ENCODE peak calls at places on chromosomes 5 and 9, in four cellular contexts. One of them, this sample, is unnamed. For H3K4me1, the result is how much of the 10 kb centered on the place peaks cover.

GRCh38 chr5:14685757-14686156 is 21.2 kb downstream of the OTULIN start:
- DNase-seq in GM23338: peak
- DNase-seq in H9: no peak
- DNase-seq in mammary epithelial cell: peak
- DNase-seq in this sample: peak

GRCh38 chr5:68193481-68194036 is 22.0 kb upstream of the PIK3R1 start:
- DNase-seq in GM23338: peak
- DNase-seq in H9: peak
- DNase-seq in mammary epithelial cell: peak
- DNase-seq in this sample: no peak

GRCh38 chr9:27485158-27485557 is 38.9 kb upstream of the IFNK start:
- DNase-seq in GM23338: no peak
- DNase-seq in H9: no peak
- DNase-seq in mammary epithelial cell: no peak
- DNase-seq in this sample: no peak

GRCh38 chr5:141560725-141561483 is 57.9 kb downstream of the DIAPH1 start:
- DNase-seq in GM23338: peak
- DNase-seq in H9: peak
- DNase-seq in mammary epithelial cell: peak
- DNase-seq in this sample: peak

GRCh38 chr5:5304361-5305035 is 118.0 kb upstream of the ICE1 start:
- DNase-seq in GM23338: peak
- DNase-seq in H9: no peak
- DNase-seq in mammary epithelial cell: peak
- DNase-seq in this sample: no peak

GRCh38 chr9:37412431-37413151 is 9.9 kb upstream of the GRHPR start:
- DNase-seq in GM23338: no peak
- DNase-seq in H9: peak
- DNase-seq in mammary epithelial cell: peak
- DNase-seq in this sample: no peak

GRCh38 chr5:40288791-40289475 is 390.8 kb upstream of the PTGER4 start:
- DNase-seq in GM23338: peak
- DNase-seq in H9: no peak
- DNase-seq in mammary epithelial cell: no peak
- DNase-seq in this sample: no peak

GRCh38 chr9:99096409-99096808 is 8.5 kb upstream of the TGFBR1 start:
- DNase-seq in GM23338: no peak
- DNase-seq in H9: no peak
- DNase-seq in mammary epithelial cell: no peak
- DNase-seq in this sample: peak

GRCh38 chr5:56297851-56298250 is 64.7 kb upstream of the ANKRD55 start:
- DNase-seq in GM23338: no peak
- DNase-seq in H9: no peak
- DNase-seq in mammary epithelial cell: no peak
- DNase-seq in this sample: no peak

GRCh38 chr9:100066539-100066938 is 32.3 kb downstream of the ERP44 start:
- DNase-seq in GM23338: no peak
- DNase-seq in H9: no peak
- DNase-seq in mammary epithelial cell: no peak
- DNase-seq in this sample: no peak

GRCh38 chr9:128494108-128494742 is 10.3 kb upstream of the GLE1 start:
- DNase-seq in GM23338: no peak
- DNase-seq in H9: no peak
- DNase-seq in mammary epithelial cell: no peak
- DNase-seq in this sample: no peak

GRCh38 chr5:98339141-98339848 is 434.2 kb upstream of the RGMB start:
- DNase-seq in GM23338: no peak
- DNase-seq in H9: no peak
- DNase-seq in mammary epithelial cell: no peak
- DNase-seq in this sample: no peak

GRCh38 chr5:77426670-77427069 is 65.4 kb downstream of the WDR41 start:
- DNase-seq in GM23338: no peak
- DNase-seq in H9: no peak
- DNase-seq in mammary epithelial cell: no peak
- DNase-seq in this sample: no peak

GRCh38 chr9:94847486-94847885 is 121.0 kb downstream of the AOPEP start:
- DNase-seq in GM23338: no peak
- DNase-seq in H9: no peak
- DNase-seq in mammary epithelial cell: peak
- DNase-seq in this sample: no peak

GRCh38 chr9:16310288-16311145 is 560.0 kb downstream of the BNC2 start:
- DNase-seq in GM23338: no peak
- DNase-seq in H9: peak
- DNase-seq in mammary epithelial cell: no peak
- DNase-seq in this sample: no peak

GRCh38 chr9:26261503-26262330 is 583.5 kb upstream of the TUSC1 start:
- DNase-seq in GM23338: peak
- DNase-seq in H9: peak
- DNase-seq in mammary epithelial cell: peak
- DNase-seq in this sample: no peak

GRCh38 chr5:113061851-113062631 is 85.4 kb downstream of the DCP2 start:
- DNase-seq in GM23338: no peak
- DNase-seq in H9: peak
- DNase-seq in mammary epithelial cell: peak
- DNase-seq in this sample: no peak

GRCh38 chr9:16442622-16443021 is 427.8 kb downstream of the BNC2 start:
- DNase-seq in GM23338: peak
- DNase-seq in H9: peak
- DNase-seq in mammary epithelial cell: peak
- DNase-seq in this sample: no peak

GRCh38 chr5:168468836-168469235 is 17.4 kb upstream of the RARS1 start:
- DNase-seq in GM23338: no peak
- DNase-seq in H9: no peak
- DNase-seq in mammary epithelial cell: no peak
- DNase-seq in this sample: no peak

GRCh38 chr5:65577141-65577540 is 14.0 kb downstream of the PPWD1 start:
- DNase-seq in GM23338: no peak
- DNase-seq in H9: no peak
- DNase-seq in mammary epithelial cell: no peak
- DNase-seq in this sample: no peak

GRCh38 chr5:389197-389821 is 53.7 kb upstream of the EXOC3 start:
- DNase-seq in GM23338: no peak
- DNase-seq in H9: no peak
- DNase-seq in mammary epithelial cell: no peak
- DNase-seq in this sample: no peak

GRCh38 chr5:111792659-111793058 is 35.7 kb upstream of the NREP start:
- DNase-seq in GM23338: no peak
- DNase-seq in H9: no peak
- DNase-seq in mammary epithelial cell: no peak
- DNase-seq in this sample: no peak

GRCh38 chr9:92292338-92293074 is 991 bp downstream of the IARS1 start:
- DNase-seq in GM23338: no peak
- DNase-seq in H9: no peak
- DNase-seq in mammary epithelial cell: peak
- DNase-seq in this sample: no peak

GRCh38 chr5:67015577-67016290 is 180.9 kb downstream of the CD180 start:
- DNase-seq in GM23338: no peak
- DNase-seq in H9: no peak
- DNase-seq in mammary epithelial cell: peak
- DNase-seq in this sample: no peak

GRCh38 chr9:97895695-97896332 is 26.5 kb downstream of the TRMO start:
- DNase-seq in GM23338: peak
- DNase-seq in H9: peak
- DNase-seq in mammary epithelial cell: peak
- DNase-seq in this sample: no peak

GRCh38 chr9:128034821-128035764 is 32.0 kb downstream of the NAIF1 start:
- DNase-seq in GM23338: peak
- DNase-seq in H9: peak
- DNase-seq in mammary epithelial cell: peak
- DNase-seq in this sample: peak

GRCh38 chr9:85569988-85570387 is 171.8 kb downstream of the AGTPBP1 start:
- DNase-seq in GM23338: no peak
- DNase-seq in H9: no peak
- DNase-seq in mammary epithelial cell: peak
- DNase-seq in this sample: no peak

GRCh38 chr9:78363221-78363620 is 66.3 kb downstream of the PSAT1 start:
- DNase-seq in GM23338: no peak
- DNase-seq in H9: no peak
- DNase-seq in mammary epithelial cell: no peak
- DNase-seq in this sample: no peak

GRCh38 chr5:136058031-136058971 is 29.5 kb downstream of the TGFBI start:
- DNase-seq in GM23338: peak
- DNase-seq in H9: peak
- DNase-seq in mammary epithelial cell: peak
- DNase-seq in this sample: no peak

GRCh38 chr9:136310273-136311030 is 6.6 kb upstream of the CCDC187 start:
- DNase-seq in GM23338: no peak
- DNase-seq in H9: no peak
- DNase-seq in mammary epithelial cell: no peak
- DNase-seq in this sample: no peak

GRCh38 chr5:177147239-177147638 is 13.7 kb downstream of the NSD1 start:
- DNase-seq in GM23338: no peak
- DNase-seq in H9: no peak
- DNase-seq in mammary epithelial cell: no peak
- DNase-seq in this sample: no peak

GRCh38 chr9:7671847-7672246 is 127.7 kb downstream of the DMAC1 start:
- DNase-seq in GM23338: no peak
- DNase-seq in H9: no peak
- DNase-seq in mammary epithelial cell: no peak
- DNase-seq in this sample: no peak
- H3K4me1 ChIP-seq in GM23338: under half
- H3K4me1 ChIP-seq in H9: under half
- H3K4me1 ChIP-seq in mammary epithelial cell: under half
- H3K4me1 ChIP-seq in this sample: under half

GRCh38 chr5:126513703-126514102 is 81.3 kb downstream of the ALDH7A1 start:
- DNase-seq in GM23338: no peak
- DNase-seq in H9: no peak
- DNase-seq in mammary epithelial cell: no peak
- DNase-seq in this sample: no peak
- H3K4me2 ChIP-seq in GM23338: no peak
- H3K4me2 ChIP-seq in H9: no peak
- H3K4me2 ChIP-seq in mammary epithelial cell: no peak
- H3K4me2 ChIP-seq in this sample: no peak

GRCh38 chr5:43019293-43019614 is 20.9 kb downstream of the ANXA2R start:
- DNase-seq in GM23338: no peak
- DNase-seq in H9: no peak
- DNase-seq in mammary epithelial cell: no peak
- DNase-seq in this sample: no peak

GRCh38 chr5:43019615-43020293 is 20.4 kb downstream of the ANXA2R start:
- DNase-seq in GM23338: peak
- DNase-seq in H9: peak
- DNase-seq in mammary epithelial cell: no peak
- DNase-seq in this sample: no peak

GRCh38 chr5:43017438-43017820 is 22.7 kb downstream of the ANXA2R start:
- DNase-seq in GM23338: no peak
- DNase-seq in H9: peak
- DNase-seq in mammary epithelial cell: no peak
- DNase-seq in this sample: no peak

GRCh38 chr5:43014522-43014921 is 25.6 kb downstream of the ANXA2R start:
- DNase-seq in GM23338: no peak
- DNase-seq in H9: no peak
- DNase-seq in mammary epithelial cell: no peak
- DNase-seq in this sample: no peak

DNA sequence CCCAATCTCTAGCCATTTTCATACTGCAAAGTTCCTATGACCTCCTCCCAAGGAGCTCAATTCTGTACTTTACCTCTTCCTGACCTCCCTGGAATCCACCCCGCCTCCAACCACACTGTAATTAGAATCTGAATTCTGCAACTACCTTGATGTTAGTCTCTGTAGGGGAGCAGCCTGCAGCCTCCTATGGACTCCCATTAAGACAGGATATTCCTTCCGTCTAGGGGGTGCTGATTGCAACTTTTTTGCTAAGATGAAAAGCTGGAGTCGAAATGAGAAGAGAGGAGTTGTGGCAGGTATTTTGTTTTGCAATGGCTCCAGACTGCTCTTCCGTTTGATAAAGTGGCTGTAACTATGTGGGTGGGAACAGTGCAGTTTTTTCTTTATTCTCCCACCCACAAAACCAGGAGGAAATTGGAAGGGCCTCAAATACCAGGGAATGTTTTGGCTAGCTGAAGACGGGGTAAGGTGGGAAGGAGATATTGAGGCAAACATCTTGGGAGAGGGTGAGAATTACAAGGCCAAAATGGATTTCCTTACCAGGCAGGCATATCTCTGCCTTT is 23.8 kb downstream of the ANXA2R start:
- DNase-seq in GM23338: no peak
- DNase-seq in H9: peak
- DNase-seq in mammary epithelial cell: no peak
- DNase-seq in this sample: no peak
- H3K4me1 ChIP-seq in GM23338: under half
- H3K4me1 ChIP-seq in H9: under half
- H3K4me1 ChIP-seq in mammary epithelial cell: under half
- H3K4me1 ChIP-seq in this sample: under half

DNA sequence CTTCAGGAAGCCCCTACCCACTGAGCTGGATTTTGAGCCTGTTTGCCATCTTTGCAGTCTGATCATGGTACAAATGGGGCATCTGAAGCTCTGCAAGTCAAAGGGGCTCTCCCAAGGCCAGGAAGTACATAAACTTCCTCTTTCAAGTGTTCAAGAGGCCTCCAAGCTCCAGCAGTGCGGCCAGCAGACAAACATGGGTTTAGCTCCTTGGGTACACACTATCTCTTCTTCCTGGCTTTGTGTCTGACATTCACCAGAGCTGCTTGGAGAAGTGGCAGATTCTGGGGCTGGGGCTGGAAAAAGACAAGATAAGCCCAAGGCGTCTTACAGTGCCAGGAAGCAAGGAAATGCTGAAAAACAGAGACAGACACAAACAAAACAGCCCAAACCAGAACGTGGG is 34.1 kb downstream of the LAMC3 start:
- DNase-seq in GM23338: no peak
- DNase-seq in H9: no peak
- DNase-seq in mammary epithelial cell: no peak
- DNase-seq in this sample: no peak
- H3K4me2 ChIP-seq in GM23338: no peak
- H3K4me2 ChIP-seq in H9: no peak
- H3K4me2 ChIP-seq in mammary epithelial cell: no peak
- H3K4me2 ChIP-seq in this sample: no peak

GRCh38 chr5:35816881-35817521 is 39.7 kb upstream of the IL7R start:
- DNase-seq in GM23338: no peak
- DNase-seq in H9: no peak
- DNase-seq in mammary epithelial cell: no peak
- DNase-seq in this sample: no peak

GRCh38 chr5:35821513-35821912 is 35.2 kb upstream of the IL7R start:
- DNase-seq in GM23338: no peak
- DNase-seq in H9: no peak
- DNase-seq in mammary epithelial cell: no peak
- DNase-seq in this sample: no peak

GRCh38 chr5:35819026-35819425 is 37.7 kb upstream of the IL7R start:
- DNase-seq in GM23338: no peak
- DNase-seq in H9: no peak
- DNase-seq in mammary epithelial cell: no peak
- DNase-seq in this sample: no peak

GRCh38 chr5:35820720-35821119 is 36.0 kb upstream of the IL7R start:
- DNase-seq in GM23338: no peak
- DNase-seq in H9: no peak
- DNase-seq in mammary epithelial cell: no peak
- DNase-seq in this sample: no peak

DNA sequence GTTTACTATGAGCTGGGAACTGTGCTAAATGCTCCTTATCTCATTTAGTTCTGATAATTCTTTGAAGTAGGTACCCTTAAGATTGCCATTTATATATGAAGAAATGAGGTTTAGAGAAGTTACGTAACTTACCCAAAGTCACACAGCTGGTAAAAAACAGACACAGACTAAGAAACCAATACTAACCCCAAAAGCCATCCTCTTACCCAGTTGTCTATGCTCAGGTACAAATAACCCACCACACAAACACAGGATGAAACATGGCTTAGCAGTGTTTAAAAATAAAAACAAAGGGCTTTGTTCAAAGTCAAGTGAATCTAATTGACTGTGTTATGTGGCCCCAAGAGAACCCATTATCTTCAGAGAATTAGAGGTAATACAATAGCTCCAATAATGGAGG is 37.0 kb upstream of the IL7R start:
- DNase-seq in GM23338: no peak
- DNase-seq in H9: no peak
- DNase-seq in mammary epithelial cell: no peak
- DNase-seq in this sample: no peak
- H3K4me1 ChIP-seq in GM23338: under half
- H3K4me1 ChIP-seq in H9: under half
- H3K4me1 ChIP-seq in mammary epithelial cell: under half
- H3K4me1 ChIP-seq in this sample: under half